ENCODE peak calls at places on chromosomes 11 and 22, in four cellular contexts. H is naive thymus-derived CD4-positive, alpha-beta T cell; N is adrenal gland; L is small intestine. K is an unnamed sample.

GRCh38 chr11:122954455-122954854 is 27.2 kb downstream of the BSX start:
- DNase-seq in H (no peak), N (no peak), L (no peak), K (no peak)

GRCh38 chr11:20013346-20014066 is 146.8 kb downstream of the DBX1 start:
- DNase-seq in H (no peak), N (no peak), L (peak; percentile 80), K (peak; percentile 26)

GRCh38 chr22:19527321-19527721 is 3.1 kb upstream of the CLDN5 start:
- DNase-seq in H (no peak), N (no peak), L (no peak), K (peak; percentile 10)

GRCh38 chr11:123567466-123567865 is 87.0 kb downstream of the SCN3B start:
- DNase-seq in H (no peak), N (peak; percentile 32), L (no peak), K (no peak)

GRCh38 chr11:86155210-86155844 is 86.4 kb upstream of the PICALM start:
- DNase-seq in H (no peak), N (no peak), L (no peak), K (no peak)

GRCh38 chr11:110951041-110951440 is 238.8 kb upstream of the ARHGAP20 start:
- DNase-seq in H (no peak), N (no peak), L (no peak), K (no peak)

GRCh38 chr22:38016182-38017078 is 32.1 kb upstream of the SOX10 start:
- DNase-seq in H (no peak), N (peak; percentile 44), L (peak; percentile 14), K (peak; percentile 39)

GRCh38 chr11:28123151-28123571 is 15.0 kb downstream of the METTL15 start:
- DNase-seq in H (no peak), N (no peak), L (no peak), K (no peak)

GRCh38 chr11:67633758-67634365 is 4.1 kb upstream of the NUDT8 start:
- DNase-seq in H (no peak), N (no peak), L (peak; percentile 74), K (peak; percentile 9)

GRCh38 chr22:50136431-50137047 is 34.0 kb upstream of the PANX2 start:
- DNase-seq in H (no peak), N (no peak), L (no peak), K (no peak)

DNA sequence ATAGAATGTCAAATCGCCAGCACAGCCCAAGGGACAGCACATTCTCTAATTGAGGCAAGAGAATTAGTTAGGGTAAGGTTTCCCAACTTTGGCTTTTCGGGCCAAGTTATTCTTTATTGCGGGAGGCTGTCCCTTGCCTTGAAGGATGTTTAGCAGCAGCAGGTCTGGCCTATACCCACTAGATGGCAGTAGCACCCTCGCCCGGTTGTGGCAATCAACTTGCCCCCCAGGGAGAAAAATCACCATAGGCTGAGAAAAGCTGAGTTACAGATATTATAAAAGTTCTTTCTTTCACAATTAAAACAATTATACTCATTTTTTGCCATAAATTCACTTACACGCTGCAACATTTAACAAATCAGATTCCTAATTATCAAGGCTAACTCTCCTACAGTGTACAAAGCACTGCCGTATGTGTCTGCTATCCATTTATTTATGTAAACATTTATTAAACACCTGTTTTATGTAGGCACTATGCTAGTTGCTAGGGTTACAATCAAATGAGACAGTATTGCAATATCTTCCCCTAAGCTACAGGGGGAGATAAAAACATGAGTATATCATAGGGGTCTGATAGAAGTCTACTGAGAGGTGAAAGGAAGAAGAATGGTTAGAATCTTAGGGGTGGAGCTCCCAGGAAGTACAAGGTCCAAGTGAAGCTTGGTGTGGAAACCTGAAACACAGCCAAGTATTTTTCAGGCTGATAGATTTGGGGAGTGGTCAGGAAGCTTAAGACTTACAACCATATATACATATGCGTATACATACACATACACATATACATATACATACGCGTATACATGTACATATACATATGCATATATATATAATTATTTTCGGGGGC is 452.3 kb downstream of the RAB38 start:
- DNase-seq in H (no peak), N (no peak), L (peak; percentile 1), K (peak; percentile 3)
- H3K36me3 ChIP-seq in H (no peaks in the 10 kb centered on the region), N (no peaks in the 10 kb centered on the region), L (no peaks in the 10 kb centered on the region), K (no peaks in the 10 kb centered on the region)

GRCh38 chr11:107834995-107835394 is 23.6 kb downstream of the SLC35F2 start:
- DNase-seq in H (no peak), N (no peak), L (no peak), K (no peak)

GRCh38 chr11:107836811-107837210 is 21.8 kb downstream of the SLC35F2 start:
- DNase-seq in H (no peak), N (no peak), L (no peak), K (no peak)

GRCh38 chr11:107844041-107844440 is 14.5 kb downstream of the SLC35F2 start:
- DNase-seq in H (no peak), N (no peak), L (no peak), K (no peak)

GRCh38 chr11:107840120-107840479 is 18.5 kb downstream of the SLC35F2 start:
- DNase-seq in H (no peak), N (no peak), L (no peak), K (no peak)
- H3K4me3 ChIP-seq in H (no peak overlapping the region), N (no peak overlapping the region), L (no peak overlapping the region), K (no peak overlapping the region)

GRCh38 chr22:27747396-27748256 is 53.9 kb downstream of the MN1 start:
- DNase-seq in H (no peak), N (no peak), L (no peak), K (no peak)

GRCh38 chr22:27750866-27751265 is 50.7 kb downstream of the MN1 start:
- DNase-seq in H (no peak), N (no peak), L (no peak), K (no peak)

GRCh38 chr22:27746918-27747317 is 54.6 kb downstream of the MN1 start:
- DNase-seq in H (no peak), N (no peak), L (no peak), K (no peak)

GRCh38 chr22:27749597-27750225 is 51.8 kb downstream of the MN1 start:
- DNase-seq in H (no peak), N (no peak), L (no peak), K (no peak)

DNA sequence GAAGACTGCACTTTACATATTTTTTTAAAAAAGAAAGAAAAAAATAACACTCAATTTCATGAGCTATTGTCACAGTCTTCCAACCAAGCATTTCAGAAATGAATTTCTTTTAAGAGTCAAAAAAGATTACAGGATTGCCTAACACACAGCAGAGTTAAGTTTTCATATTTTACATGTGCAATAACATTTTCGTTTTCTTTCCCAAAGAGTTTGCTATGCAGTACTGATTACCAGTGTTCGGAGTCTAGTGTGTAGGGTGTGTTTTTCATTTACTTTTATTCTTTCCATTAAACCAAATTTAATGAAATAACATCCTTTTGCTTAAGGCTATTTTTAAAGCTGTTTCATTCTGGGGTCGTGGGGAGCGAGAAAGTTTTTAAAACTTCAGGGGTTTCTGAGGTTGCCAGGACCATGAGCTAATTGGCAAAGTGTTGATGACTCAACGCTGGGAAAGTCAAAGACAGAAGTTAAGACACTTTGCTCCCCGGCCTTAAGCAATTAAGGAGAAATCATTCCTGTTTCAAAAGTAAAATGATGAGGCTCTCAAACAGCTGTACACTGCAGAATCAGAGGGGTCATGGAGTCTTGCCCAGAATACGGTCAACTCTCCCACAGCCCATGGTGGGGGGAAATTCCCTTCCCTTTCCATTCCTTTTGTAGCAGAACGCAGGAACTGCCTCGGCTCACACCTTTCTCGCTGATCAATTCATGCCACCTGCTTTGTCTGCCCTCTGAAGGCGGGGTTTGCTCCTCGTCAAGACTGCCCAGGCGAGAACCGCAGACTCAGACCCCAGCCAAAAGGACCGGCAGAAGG is 53.0 kb downstream of the MN1 start:
- DNase-seq in H (no peak), N (no peak), L (no peak), K (no peak)
- H3K27me3 ChIP-seq in H (no peaks in the 10 kb centered on the region), N (no peaks in the 10 kb centered on the region), L (no peaks in the 10 kb centered on the region), K (peaks cover 4% of the 10 kb centered on the region)

GRCh38 chr11:121564948-121565684 is 112.3 kb upstream of the SORL1-AS1 start:
- DNase-seq in H (no peak), N (no peak), L (peak; percentile 70), K (no peak)
- H3K36me3 ChIP-seq in H (peaks cover 10% of the 10 kb centered on the region), N (no peaks in the 10 kb centered on the region), L (peaks cover 8% of the 10 kb centered on the region), K (peaks cover 62% of the 10 kb centered on the region)

GRCh38 chr11:35809561-35809960 is 134.3 kb upstream of the LDLRAD3 start:
- DNase-seq in H (no peak), N (no peak), L (no peak), K (no peak)
- H3K4me3 ChIP-seq in H (no peak overlapping the region), N (no peak overlapping the region), L (no peak overlapping the region), K (no peak overlapping the region)

DNA sequence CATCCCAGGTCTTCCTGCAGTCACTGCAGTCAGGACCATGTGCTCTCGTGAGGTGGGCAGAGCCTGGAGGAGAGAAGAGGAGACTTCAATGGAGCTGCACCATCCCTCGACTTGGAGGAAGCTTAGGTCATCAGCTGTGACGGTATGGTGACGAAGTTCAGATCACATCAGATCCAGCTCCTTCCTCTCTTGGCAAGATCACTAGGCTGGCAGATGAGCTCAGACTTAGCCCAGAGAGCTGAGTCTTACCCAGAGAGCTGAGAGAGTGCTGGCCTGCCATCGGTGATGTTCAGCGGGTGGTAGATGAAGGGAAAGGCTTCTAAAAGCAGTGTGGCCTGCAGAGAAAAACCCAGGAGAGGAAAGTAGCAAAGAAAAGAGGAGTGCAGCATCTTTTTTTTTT is 1.8 kb upstream of the SLC15A3 start:
- DNase-seq in H (no peak), N (no peak), L (no peak), K (no peak)
- H3K27me3 ChIP-seq in H (no peaks in the 10 kb centered on the region), N (peaks cover 4% of the 10 kb centered on the region), L (no peaks in the 10 kb centered on the region), K (no peaks in the 10 kb centered on the region)

GRCh38 chr11:36417154-36417553 is 92.9 kb downstream of the TRAF6 start:
- DNase-seq in H (no peak), N (no peak), L (no peak), K (no peak)

GRCh38 chr11:36411202-36411640 is 98.9 kb downstream of the TRAF6 start:
- DNase-seq in H (no peak), N (peak; percentile 60), L (peak; percentile 25), K (no peak)

GRCh38 chr11:36408476-36409136 is 101.5 kb downstream of the TRAF6 start:
- DNase-seq in H (no peak), N (no peak), L (no peak), K (no peak)

GRCh38 chr11:36409152-36409713 is 100.8 kb downstream of the TRAF6 start:
- DNase-seq in H (no peak), N (no peak), L (no peak), K (peak; percentile 23)

DNA sequence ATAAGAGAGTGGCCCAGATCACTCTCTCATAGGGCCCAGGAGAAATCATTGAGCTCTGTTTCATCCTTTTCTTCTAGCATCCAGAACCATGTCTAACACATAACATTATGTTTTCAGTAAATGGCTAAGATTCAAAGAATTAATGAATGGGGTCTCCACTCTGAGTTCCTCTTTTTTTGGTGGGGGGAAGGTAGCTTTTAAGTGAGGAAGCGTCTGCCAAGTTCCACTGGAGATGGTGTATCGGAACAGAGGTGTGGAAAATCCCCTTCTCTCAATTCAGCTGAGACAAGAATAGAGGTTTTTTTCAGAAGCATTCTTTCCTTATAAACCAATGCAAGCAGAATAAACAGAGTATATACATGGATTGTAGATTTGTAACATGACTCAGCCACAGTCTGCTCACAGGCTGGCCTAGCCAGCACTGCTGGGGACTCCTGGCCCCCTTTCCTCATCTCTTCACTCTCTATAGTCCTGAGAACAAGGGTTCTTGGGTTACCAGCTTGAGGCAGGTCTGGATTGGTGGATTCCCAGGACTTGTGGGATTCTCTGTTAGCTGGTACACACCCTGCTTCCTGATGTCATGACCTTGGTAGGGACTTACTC is 97.2 kb downstream of the TRAF6 start:
- DNase-seq in H (no peak), N (no peak), L (no peak), K (no peak)
- H3K36me3 ChIP-seq in H (no peaks in the 10 kb centered on the region), N (no peaks in the 10 kb centered on the region), L (no peaks in the 10 kb centered on the region), K (peaks cover 45% of the 10 kb centered on the region)

K was measured in heart right ventricle.